ENCODE peak calls at places on chromosomes 13 and 19, in nine cellular contexts. One of them, this sample, is unnamed.

GRCh38 chr19:21593934-21594844 is 88.8 kb downstream of the ZNF429 start:
- DNase-seq in lower lobe of right lung: peak
- DNase-seq in prostate gland: no peak
- DNase-seq in HCT116: no peak
- DNase-seq in tibial nerve: no peak
- DNase-seq in stomach: no peak
- DNase-seq in endodermal cell: no peak
- DNase-seq in colonic mucosa: no peak
- DNase-seq in pancreas: no peak
- DNase-seq in this sample: no peak

GRCh38 chr19:41321600-41322270 is 11.8 kb downstream of the CCDC97 start:
- DNase-seq in pancreas: no peak
- DNase-seq in lower lobe of right lung: no peak
- DNase-seq in colonic mucosa: no peak
- DNase-seq in tibial nerve: no peak
- DNase-seq in HCT116: no peak
- DNase-seq in endodermal cell: peak
- DNase-seq in stomach: no peak
- DNase-seq in prostate gland: no peak
- DNase-seq in this sample: no peak

GRCh38 chr13:79018166-79018565 is 359.2 kb upstream of the OBI1 start:
- DNase-seq in stomach: no peak
- DNase-seq in pancreas: no peak
- DNase-seq in HCT116: no peak
- DNase-seq in prostate gland: no peak
- DNase-seq in lower lobe of right lung: no peak
- DNase-seq in endodermal cell: no peak
- DNase-seq in tibial nerve: no peak
- DNase-seq in colonic mucosa: no peak
- DNase-seq in this sample: no peak

GRCh38 chr13:33518442-33518841 is 232.9 kb upstream of the STARD13 start:
- DNase-seq in pancreas: no peak
- DNase-seq in colonic mucosa: no peak
- DNase-seq in tibial nerve: no peak
- DNase-seq in prostate gland: no peak
- DNase-seq in lower lobe of right lung: no peak
- DNase-seq in stomach: no peak
- DNase-seq in endodermal cell: no peak
- DNase-seq in HCT116: no peak
- DNase-seq in this sample: no peak

GRCh38 chr13:73740681-73741080 is 393.5 kb downstream of the KLF12 start:
- DNase-seq in prostate gland: no peak
- DNase-seq in tibial nerve: no peak
- DNase-seq in endodermal cell: no peak
- DNase-seq in colonic mucosa: no peak
- DNase-seq in stomach: no peak
- DNase-seq in pancreas: no peak
- DNase-seq in HCT116: no peak
- DNase-seq in lower lobe of right lung: no peak
- DNase-seq in this sample: no peak

GRCh38 chr13:60162096-60162495 is 1.6 kb downstream of the DIAPH3 start:
- DNase-seq in tibial nerve: no peak
- DNase-seq in HCT116: no peak
- DNase-seq in stomach: no peak
- DNase-seq in endodermal cell: no peak
- DNase-seq in colonic mucosa: no peak
- DNase-seq in prostate gland: no peak
- DNase-seq in pancreas: no peak
- DNase-seq in lower lobe of right lung: no peak
- DNase-seq in this sample: no peak

GRCh38 chr19:4523306-4524110 is 5.2 kb upstream of the PLIN4 start:
- DNase-seq in stomach: peak
- DNase-seq in HCT116: peak
- DNase-seq in lower lobe of right lung: peak
- DNase-seq in prostate gland: no peak
- DNase-seq in colonic mucosa: peak
- DNase-seq in pancreas: no peak
- DNase-seq in endodermal cell: peak
- DNase-seq in tibial nerve: no peak
- DNase-seq in this sample: no peak

GRCh38 chr13:113758651-113759524 is at the start of gene TMEM255B:
- DNase-seq in prostate gland: peak
- DNase-seq in pancreas: peak
- DNase-seq in tibial nerve: peak
- DNase-seq in lower lobe of right lung: peak
- DNase-seq in colonic mucosa: peak
- DNase-seq in stomach: peak
- DNase-seq in HCT116: peak
- DNase-seq in endodermal cell: peak
- DNase-seq in this sample: peak

GRCh38 chr13:65593298-65593874 is 1636.8 kb downstream of the PCDH9 start:
- DNase-seq in tibial nerve: no peak
- DNase-seq in HCT116: no peak
- DNase-seq in colonic mucosa: no peak
- DNase-seq in prostate gland: no peak
- DNase-seq in stomach: no peak
- DNase-seq in lower lobe of right lung: no peak
- DNase-seq in endodermal cell: no peak
- DNase-seq in pancreas: no peak
- DNase-seq in this sample: no peak

GRCh38 chr13:113148407-113148806 is 10.0 kb upstream of the PROZ start:
- DNase-seq in HCT116: no peak
- DNase-seq in tibial nerve: no peak
- DNase-seq in colonic mucosa: no peak
- DNase-seq in stomach: no peak
- DNase-seq in prostate gland: no peak
- DNase-seq in endodermal cell: no peak
- DNase-seq in lower lobe of right lung: no peak
- DNase-seq in pancreas: no peak
- DNase-seq in this sample: peak

GRCh38 chr13:64453831-64454230 is 2776.3 kb downstream of the PCDH9 start:
- DNase-seq in prostate gland: no peak
- DNase-seq in endodermal cell: no peak
- DNase-seq in pancreas: no peak
- DNase-seq in HCT116: no peak
- DNase-seq in colonic mucosa: no peak
- DNase-seq in lower lobe of right lung: no peak
- DNase-seq in tibial nerve: no peak
- DNase-seq in stomach: no peak
- DNase-seq in this sample: no peak

GRCh38 chr13:98809345-98809777 is 56.9 kb upstream of the SLC15A1 start:
- DNase-seq in lower lobe of right lung: no peak
- DNase-seq in HCT116: no peak
- DNase-seq in endodermal cell: no peak
- DNase-seq in prostate gland: no peak
- DNase-seq in pancreas: no peak
- DNase-seq in colonic mucosa: no peak
- DNase-seq in tibial nerve: no peak
- DNase-seq in stomach: no peak
- DNase-seq in this sample: no peak

DNA sequence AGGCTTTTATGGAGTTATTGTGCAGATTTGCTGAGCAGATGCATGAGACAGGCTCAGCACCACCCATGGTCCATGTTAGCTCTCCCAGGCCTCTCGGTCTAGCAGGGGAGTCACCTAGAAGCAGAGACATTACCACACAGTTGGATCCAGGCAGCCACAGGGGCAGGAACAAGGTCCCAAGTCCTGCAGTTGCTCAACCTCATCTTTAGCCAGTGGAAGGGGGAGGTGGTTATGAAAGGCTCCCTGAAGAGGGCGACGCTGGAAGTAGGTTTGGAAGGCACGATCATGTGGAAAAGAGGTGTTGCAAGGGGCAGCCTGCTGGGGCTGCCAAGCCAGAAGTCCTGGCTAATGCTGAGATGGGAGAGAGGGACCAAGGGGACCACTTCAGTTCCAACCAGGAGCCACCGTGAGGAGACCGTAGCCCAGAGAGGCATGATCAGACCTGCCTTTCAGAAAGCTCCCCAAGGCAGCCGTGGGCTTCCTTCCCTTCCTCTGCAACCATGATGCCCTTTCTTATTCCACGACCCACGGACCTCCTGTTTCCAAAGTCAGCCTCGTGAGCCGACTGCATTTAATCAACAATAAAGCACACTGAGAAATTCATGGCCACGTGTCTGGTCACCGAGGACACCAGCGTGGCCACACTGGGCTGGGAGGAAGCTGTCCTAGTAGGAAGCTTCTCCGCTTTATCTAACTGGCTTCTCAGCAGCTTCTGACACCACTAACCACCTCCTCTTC is 2.5 kb downstream of the AP1M1 start:
- DNase-seq in colonic mucosa: no peak
- DNase-seq in stomach: no peak
- DNase-seq in lower lobe of right lung: peak
- DNase-seq in HCT116: no peak
- DNase-seq in prostate gland: no peak
- DNase-seq in endodermal cell: no peak
- DNase-seq in pancreas: no peak
- DNase-seq in tibial nerve: peak
- DNase-seq in this sample: peak
- H3K4me3 ChIP-seq in colonic mucosa: no peak
- H3K4me3 ChIP-seq in stomach: no peak
- H3K4me3 ChIP-seq in lower lobe of right lung: no peak
- H3K4me3 ChIP-seq in HCT116: no peak
- H3K4me3 ChIP-seq in prostate gland: no peak
- H3K4me3 ChIP-seq in endodermal cell: no peak
- H3K4me3 ChIP-seq in pancreas: no peak
- H3K4me3 ChIP-seq in tibial nerve: no peak
- H3K4me3 ChIP-seq in this sample: no peak

GRCh38 chr19:45753548-45753947 is 15.5 kb downstream of the SIX5 start:
- DNase-seq in prostate gland: no peak
- DNase-seq in HCT116: no peak
- DNase-seq in lower lobe of right lung: no peak
- DNase-seq in pancreas: no peak
- DNase-seq in tibial nerve: no peak
- DNase-seq in stomach: no peak
- DNase-seq in colonic mucosa: no peak
- DNase-seq in endodermal cell: peak
- DNase-seq in this sample: no peak
- TF ChIP-seq CTCF in prostate gland: no peak
- TF ChIP-seq CTCF in HCT116: no peak
- TF ChIP-seq CTCF in lower lobe of right lung: no peak
- TF ChIP-seq CTCF in pancreas: no peak
- TF ChIP-seq CTCF in tibial nerve: no peak
- TF ChIP-seq CTCF in stomach: no peak
- TF ChIP-seq CTCF in colonic mucosa: no peak
- TF ChIP-seq CTCF in endodermal cell: peak
- TF ChIP-seq CTCF in this sample: no peak

GRCh38 chr19:12930002-12930645 is 3.4 kb downstream of the FARSA start:
- DNase-seq in pancreas: no peak
- DNase-seq in tibial nerve: no peak
- DNase-seq in prostate gland: no peak
- DNase-seq in stomach: no peak
- DNase-seq in lower lobe of right lung: no peak
- DNase-seq in colonic mucosa: no peak
- DNase-seq in endodermal cell: no peak
- DNase-seq in HCT116: no peak
- DNase-seq in this sample: no peak

GRCh38 chr19:12936582-12936981 is 1.8 kb upstream of the CALR start:
- DNase-seq in stomach: no peak
- DNase-seq in HCT116: no peak
- DNase-seq in tibial nerve: no peak
- DNase-seq in pancreas: no peak
- DNase-seq in endodermal cell: peak
- DNase-seq in colonic mucosa: no peak
- DNase-seq in lower lobe of right lung: no peak
- DNase-seq in prostate gland: no peak
- DNase-seq in this sample: no peak

GRCh38 chr19:12935071-12935470 is 1.6 kb upstream of the FARSA start:
- DNase-seq in HCT116: no peak
- DNase-seq in stomach: no peak
- DNase-seq in pancreas: no peak
- DNase-seq in lower lobe of right lung: no peak
- DNase-seq in colonic mucosa: no peak
- DNase-seq in tibial nerve: no peak
- DNase-seq in endodermal cell: no peak
- DNase-seq in prostate gland: no peak
- DNase-seq in this sample: no peak

GRCh38 chr19:12932392-12933286 is 872 bp downstream of the FARSA start:
- DNase-seq in stomach: no peak
- DNase-seq in HCT116: no peak
- DNase-seq in lower lobe of right lung: no peak
- DNase-seq in pancreas: no peak
- DNase-seq in endodermal cell: no peak
- DNase-seq in colonic mucosa: peak
- DNase-seq in tibial nerve: no peak
- DNase-seq in prostate gland: no peak
- DNase-seq in this sample: no peak

GRCh38 chr19:12933287-12934072 is at the start of gene FARSA:
- DNase-seq in colonic mucosa: peak
- DNase-seq in prostate gland: peak
- DNase-seq in lower lobe of right lung: peak
- DNase-seq in stomach: peak
- DNase-seq in tibial nerve: peak
- DNase-seq in pancreas: peak
- DNase-seq in endodermal cell: peak
- DNase-seq in HCT116: peak
- DNase-seq in this sample: peak
- H3K27ac ChIP-seq in colonic mucosa: peak
- H3K27ac ChIP-seq in prostate gland: peak
- H3K27ac ChIP-seq in lower lobe of right lung: peak
- H3K27ac ChIP-seq in stomach: peak
- H3K27ac ChIP-seq in tibial nerve: peak
- H3K27ac ChIP-seq in pancreas: peak
- H3K27ac ChIP-seq in endodermal cell: no peak
- H3K27ac ChIP-seq in HCT116: peak
- H3K27ac ChIP-seq in this sample: peak

GRCh38 chr19:1471514-1472107 is 7.4 kb downstream of the C19orf25 start:
- DNase-seq in stomach: no peak
- DNase-seq in prostate gland: no peak
- DNase-seq in colonic mucosa: no peak
- DNase-seq in tibial nerve: no peak
- DNase-seq in pancreas: no peak
- DNase-seq in endodermal cell: peak
- DNase-seq in HCT116: no peak
- DNase-seq in lower lobe of right lung: peak
- DNase-seq in this sample: no peak

GRCh38 chr19:1470864-1471513 is 8.0 kb downstream of the C19orf25 start:
- DNase-seq in stomach: no peak
- DNase-seq in colonic mucosa: no peak
- DNase-seq in tibial nerve: no peak
- DNase-seq in HCT116: no peak
- DNase-seq in lower lobe of right lung: no peak
- DNase-seq in endodermal cell: peak
- DNase-seq in prostate gland: no peak
- DNase-seq in pancreas: no peak
- DNase-seq in this sample: no peak

GRCh38 chr19:1468274-1469199 is 10.5 kb downstream of the C19orf25 start:
- DNase-seq in endodermal cell: peak
- DNase-seq in pancreas: no peak
- DNase-seq in stomach: no peak
- DNase-seq in colonic mucosa: no peak
- DNase-seq in prostate gland: no peak
- DNase-seq in lower lobe of right lung: no peak
- DNase-seq in tibial nerve: no peak
- DNase-seq in HCT116: no peak
- DNase-seq in this sample: no peak

GRCh38 chr19:1469200-1469935 is 9.6 kb downstream of the C19orf25 start:
- DNase-seq in tibial nerve: no peak
- DNase-seq in HCT116: no peak
- DNase-seq in pancreas: no peak
- DNase-seq in prostate gland: no peak
- DNase-seq in colonic mucosa: no peak
- DNase-seq in stomach: no peak
- DNase-seq in lower lobe of right lung: peak
- DNase-seq in endodermal cell: peak
- DNase-seq in this sample: no peak

GRCh38 chr19:1469936-1470863 is 8.8 kb downstream of the C19orf25 start:
- DNase-seq in pancreas: no peak
- DNase-seq in endodermal cell: peak
- DNase-seq in prostate gland: no peak
- DNase-seq in lower lobe of right lung: peak
- DNase-seq in HCT116: peak
- DNase-seq in stomach: peak
- DNase-seq in tibial nerve: no peak
- DNase-seq in colonic mucosa: peak
- DNase-seq in this sample: no peak
- H3K4me3 ChIP-seq in pancreas: no peak
- H3K4me3 ChIP-seq in endodermal cell: peak
- H3K4me3 ChIP-seq in prostate gland: peak
- H3K4me3 ChIP-seq in lower lobe of right lung: peak
- H3K4me3 ChIP-seq in HCT116: peak
- H3K4me3 ChIP-seq in stomach: peak
- H3K4me3 ChIP-seq in tibial nerve: peak
- H3K4me3 ChIP-seq in colonic mucosa: peak
- H3K4me3 ChIP-seq in this sample: peak